ENCODE peak calls at places on chromosome 17, in eight cellular contexts. V is cardiac muscle cell; R is AG04450; Z is HL-60; O is mesendoderm; D is effector memory CD4-positive, alpha-beta T cell; M is PC-3; I is lung. F is an unnamed sample.

GRCh38 chr17:28174352-28175046 is 132.0 kb downstream of the NLK start:
- DNase-seq in V (peak; percentile 26), R (no peak), Z (no peak), O (peak; percentile 60), D (no peak), M (peak; percentile 13), I (no peak), F (no peak)

GRCh38 chr17:62652251-62653001 is 25.0 kb downstream of the MRC2 start:
- DNase-seq in V (peak; percentile 35), R (no peak), Z (peak; percentile 76), O (peak; percentile 88), D (no peak), M (peak; percentile 78), I (peak; percentile 83), F (peak; percentile 29)

GRCh38 chr17:45127583-45128300 is 4.6 kb downstream of the PLCD3 start:
- DNase-seq in V (peak; percentile 70), R (no peak), Z (no peak), O (peak; percentile 45), D (no peak), M (peak; percentile 78), I (peak; percentile 51), F (peak; percentile 83)

GRCh38 chr17:44152875-44153274 is 11.1 kb downstream of the HROB start:
- DNase-seq in V (no peak), R (no peak), Z (no peak), O (no peak), D (no peak), M (no peak), I (no peak), F (no peak)

GRCh38 chr17:4417129-4417667 is 16.5 kb upstream of the SPNS3 start:
- DNase-seq in V (no peak), R (no peak), Z (no peak), O (no peak), D (no peak), M (no peak), I (no peak), F (no peak)

GRCh38 chr17:29110372-29110757 is 67.4 kb downstream of the PIPOX start:
- DNase-seq in V (no peak), R (no peak), Z (no peak), O (no peak), D (no peak), M (no peak), I (no peak), F (no peak)

GRCh38 chr17:55266051-55266957 is 1.5 kb downstream of the HLF start:
- DNase-seq in V (no peak), R (no peak), Z (no peak), O (peak; percentile 13), D (peak; percentile 2), M (no peak), I (no peak), F (no peak)

GRCh38 chr17:149897-150575 is 12.7 kb downstream of the SCGB1C2 start:
- DNase-seq in V (no peak), R (no peak), Z (no peak), O (no peak), D (no peak), M (peak; percentile 15), I (no peak), F (no peak)

GRCh38 chr17:7425756-7426155 is 340 bp downstream of the SPEM2 start:
- DNase-seq in V (no peak), R (no peak), Z (no peak), O (no peak), D (no peak), M (no peak), I (no peak), F (no peak)

GRCh38 chr17:64159051-64159590 is 29.2 kb upstream of the ERN1 start:
- DNase-seq in V (no peak), R (no peak), Z (no peak), O (no peak), D (no peak), M (no peak), I (no peak), F (no peak)

GRCh38 chr17:75853410-75853809 is 1.7 kb downstream of the WBP2 start:
- DNase-seq in V (no peak), R (no peak), Z (no peak), O (peak; percentile 76), D (no peak), M (peak; percentile 74), I (no peak), F (no peak)

GRCh38 chr17:76667356-76667755 is 23.8 kb upstream of the ST6GALNAC1 start:
- DNase-seq in V (no peak), R (no peak), Z (no peak), O (no peak), D (no peak), M (no peak), I (no peak), F (no peak)

GRCh38 chr17:17724307-17724921 is 43.2 kb downstream of the RAI1 start:
- DNase-seq in V (peak; percentile 87), R (no peak), Z (no peak), O (peak; percentile 92), D (no peak), M (no peak), I (no peak), F (peak; percentile 51)

GRCh38 chr17:28363776-28364650 is 986 bp downstream of the SEBOX start:
- DNase-seq in V (no peak), R (no peak), Z (no peak), O (no peak), D (no peak), M (no peak), I (no peak), F (no peak)

GRCh38 chr17:64242633-64243032 is 20.4 kb downstream of the TEX2 start:
- DNase-seq in V (no peak), R (no peak), Z (no peak), O (no peak), D (no peak), M (no peak), I (no peak), F (no peak)

GRCh38 chr17:59004338-59005111 is 102.2 kb downstream of the TRIM37 start:
- DNase-seq in V (peak; percentile 73), R (no peak), Z (peak; percentile 27), O (peak; percentile 67), D (peak; percentile 34), M (peak; percentile 82), I (peak; percentile 50), F (peak; percentile 76)

GRCh38 chr17:7951143-7951792 is 19.3 kb downstream of the CNTROB start:
- DNase-seq in V (no peak), R (no peak), Z (no peak), O (no peak), D (no peak), M (no peak), I (no peak), F (no peak)

GRCh38 chr17:7563115-7563869 is 1.6 kb downstream of the SENP3 start:
- DNase-seq in V (no peak), R (no peak), Z (no peak), O (no peak), D (no peak), M (no peak), I (no peak), F (no peak)

GRCh38 chr17:64420143-64420670 is 28.7 kb upstream of the MILR1 start:
- DNase-seq in V (peak; percentile 77), R (peak; percentile 67), Z (no peak), O (peak; percentile 76), D (no peak), M (peak; percentile 91), I (no peak), F (peak; percentile 83)

GRCh38 chr17:15482476-15482875 is 15.1 kb upstream of the CDRT4 start:
- DNase-seq in V (no peak), R (no peak), Z (no peak), O (no peak), D (no peak), M (no peak), I (no peak), F (no peak)

GRCh38 chr17:49450735-49451134 is 36.1 kb upstream of the PHB1 start:
- DNase-seq in V (no peak), R (no peak), Z (no peak), O (no peak), D (no peak), M (peak; percentile 43), I (no peak), F (no peak)
- H3K27ac ChIP-seq in V (no peak overlapping the region), R (no peak overlapping the region), Z (no peak overlapping the region), O (no peak overlapping the region), D (no peak overlapping the region), M (no peak overlapping the region), I (no peak overlapping the region), F (no peak overlapping the region)

GRCh38 chr17:83108709-83109108 is 29.3 kb downstream of the METRNL start:
- DNase-seq in V (no peak), R (no peak), Z (no peak), O (no peak), D (no peak), M (no peak), I (no peak), F (no peak)

GRCh38 chr17:83109793-83110645 is 30.6 kb downstream of the METRNL start:
- DNase-seq in V (peak; percentile 73), R (peak; percentile 88), Z (no peak), O (peak; percentile 62), D (no peak), M (peak; percentile 96), I (peak; percentile 93), F (peak; percentile 91)

GRCh38 chr17:83111516-83112282 is 32.3 kb downstream of the METRNL start:
- DNase-seq in V (no peak), R (no peak), Z (no peak), O (no peak), D (no peak), M (no peak), I (no peak), F (no peak)

GRCh38 chr17:83109386-83109785 is 30.0 kb downstream of the METRNL start:
- DNase-seq in V (no peak), R (no peak), Z (no peak), O (no peak), D (no peak), M (no peak), I (no peak), F (no peak)

GRCh38 chr17:83110755-83111154 is 31.3 kb downstream of the METRNL start:
- DNase-seq in V (no peak), R (no peak), Z (no peak), O (no peak), D (no peak), M (no peak), I (no peak), F (no peak)
- H3K27ac ChIP-seq in V (no peak overlapping the region), R (peak overlapping the region; percentile 70), Z (no peak overlapping the region), O (no peak overlapping the region), D (no peak overlapping the region), M (no peak overlapping the region), I (peak overlapping the region; percentile 54), F (peak overlapping the region; percentile 93)

GRCh38 chr17:78412403-78412802 is 34.0 kb downstream of the PGS1 start:
- DNase-seq in V (peak; percentile 27), R (no peak), Z (no peak), O (no peak), D (no peak), M (peak; percentile 30), I (no peak), F (no peak)
- H3K27ac ChIP-seq in V (peak overlapping the region; percentile 85), R (no peak overlapping the region), Z (peak overlapping the region; percentile 18), O (no peak overlapping the region), D (peak overlapping the region; percentile 50), M (no peak overlapping the region), I (peak overlapping the region; percentile 95), F (peak overlapping the region; percentile 77)

DNA sequence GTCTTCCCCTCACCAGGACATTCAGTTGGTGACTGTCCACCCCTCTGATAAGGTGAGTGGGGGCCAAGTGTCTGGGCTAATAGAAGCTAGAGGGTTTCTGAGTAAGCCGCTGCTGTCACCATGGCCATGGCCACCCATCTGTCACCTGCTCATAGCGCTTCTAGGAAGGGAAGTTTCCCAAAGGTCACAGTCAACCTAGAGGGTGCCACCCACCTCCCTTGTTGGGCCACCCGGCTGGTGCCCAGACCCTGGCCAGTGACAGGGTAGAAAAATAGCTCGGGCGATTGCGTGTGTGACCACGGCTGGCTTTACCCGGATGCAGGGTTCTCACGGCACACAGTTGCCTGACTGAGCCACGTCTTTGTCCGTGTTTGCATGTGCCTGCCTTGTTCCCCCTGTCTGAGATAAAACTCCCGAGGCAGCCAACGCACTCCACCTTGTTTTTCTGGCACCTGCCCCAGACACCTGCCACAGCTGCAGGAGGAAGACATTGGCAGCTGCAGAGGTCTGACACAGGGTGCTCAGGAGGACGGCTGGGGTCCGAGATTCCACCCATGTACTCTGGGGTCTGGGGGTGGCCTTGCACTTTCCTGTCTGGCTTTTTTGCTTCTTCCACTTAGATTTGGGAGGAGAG is 804 bp downstream of the PIRT start:
- DNase-seq in V (no peak), R (no peak), Z (no peak), O (no peak), D (no peak), M (no peak), I (no peak), F (no peak)
- H3K27ac ChIP-seq in V (no peak overlapping the region), R (no peak overlapping the region), Z (no peak overlapping the region), O (no peak overlapping the region), D (no peak overlapping the region), M (no peak overlapping the region), I (no peak overlapping the region), F (no peak overlapping the region)

F was measured in hepatocyte.